ENCODE peak calls at places on chromosomes 3 and 15, in seven cellular contexts. E is NCI-H1417; J is GM10248; I is activated effector memory CD4-positive, alpha-beta T cell treated with Interleukin-2 at 50 U/mL for 16 hours; X is activated gamma-delta T cell treated with Interleukin-2 at 50 U/mL for 16 hours; S is naive thymus-derived CD4-positive, alpha-beta T cell; R is CD8-positive, alpha-beta T cell. H is an unnamed sample.

GRCh38 chr15:75346796-75347221 is at the start of gene NEIL1:
- DNase-seq in E (no peak), J (no peak), I (no peak), X (no peak), S (no peak), R (no peak), H (no peak)

GRCh38 chr3:121651684-121652083 is 9.0 kb downstream of the HCLS1 start:
- DNase-seq in E (peak), J (no peak), I (no peak), X (no peak), S (no peak), R (no peak), H (no peak)

GRCh38 chr3:67653425-67654098 is 850 bp downstream of the SUCLG2 start:
- DNase-seq in E (no peak), J (no peak), I (no peak), X (no peak), S (no peak), R (no peak), H (no peak)

GRCh38 chr3:76034652-76035051 is 249.3 kb upstream of the ZNF717 start:
- DNase-seq in E (no peak), J (no peak), I (no peak), X (no peak), S (no peak), R (no peak), H (no peak)

GRCh38 chr15:71115567-71116351 is 488 bp downstream of the THSD4 start:
- DNase-seq in E (peak), J (no peak), I (no peak), X (no peak), S (no peak), R (no peak), H (no peak)

GRCh38 chr3:115834068-115834467 is 210.8 kb downstream of the GAP43 start:
- DNase-seq in E (no peak), J (no peak), I (no peak), X (no peak), S (no peak), R (no peak), H (no peak)

GRCh38 chr3:182500294-182500693 is 293.0 kb upstream of the ATP11B start:
- DNase-seq in E (no peak), J (no peak), I (no peak), X (no peak), S (no peak), R (no peak), H (no peak)

GRCh38 chr3:63900459-63900858 is 11.7 kb downstream of the SCAANT1 start:
- DNase-seq in E (peak), J (no peak), I (no peak), X (no peak), S (no peak), R (no peak), H (no peak)

GRCh38 chr15:89489376-89489775 is 7.0 kb downstream of the RHCG start:
- DNase-seq in E (no peak), J (no peak), I (no peak), X (no peak), S (no peak), R (no peak), H (no peak)

GRCh38 chr3:141444586-141445285 is 42.1 kb upstream of the RASA2 start:
- DNase-seq in E (no peak), J (no peak), I (no peak), X (no peak), S (no peak), R (no peak), H (no peak)

GRCh38 chr3:157667493-157667892 is 164.3 kb upstream of the VEPH1 start:
- DNase-seq in E (no peak), J (no peak), I (no peak), X (no peak), S (no peak), R (no peak), H (no peak)

GRCh38 chr3:126654571-126655393 is at the start of gene TXNRD3:
- DNase-seq in E (peak), J (peak), I (peak), X (peak), S (peak), R (peak), H (peak)

GRCh38 chr3:138051946-138052802 is 42.2 kb downstream of the CLDN18 start:
- DNase-seq in E (no peak), J (peak), I (no peak), X (no peak), S (no peak), R (no peak), H (no peak)

GRCh38 chr3:142498397-142499180 is 50.8 kb upstream of the XRN1 start:
- DNase-seq in E (no peak), J (peak), I (no peak), X (no peak), S (no peak), R (no peak), H (peak)

GRCh38 chr15:85541744-85542143 is 161.3 kb downstream of the AKAP13 start:
- DNase-seq in E (no peak), J (peak), I (no peak), X (no peak), S (no peak), R (no peak), H (no peak)

GRCh38 chr3:125132815-125133214 is 77.0 kb upstream of the HEG1 start:
- DNase-seq in E (no peak), J (peak), I (no peak), X (no peak), S (no peak), R (no peak), H (no peak)

GRCh38 chr3:38649500-38650247 is at the start of gene SCN5A:
- DNase-seq in E (peak), J (peak), I (peak), X (peak), S (peak), R (peak), H (peak)

GRCh38 chr15:97745481-97746071 is 214.9 kb upstream of the ARRDC4 start:
- DNase-seq in E (peak), J (peak), I (no peak), X (no peak), S (peak), R (no peak), H (no peak)

GRCh38 chr15:92069308-92070244 is 216.1 kb downstream of the SLCO3A1 start:
- DNase-seq in E (no peak), J (no peak), I (peak), X (peak), S (no peak), R (no peak), H (no peak)

GRCh38 chr15:58731756-58732535 is 17.6 kb downstream of the ADAM10 start:
- DNase-seq in E (no peak), J (no peak), I (no peak), X (no peak), S (no peak), R (no peak), H (no peak)

GRCh38 chr15:51156957-51157356 is 62.3 kb upstream of the TNFAIP8L3 start:
- DNase-seq in E (no peak), J (no peak), I (no peak), X (no peak), S (no peak), R (no peak), H (no peak)

GRCh38 chr15:74907277-74907870 is 723 bp upstream of the FAM219B start:
- DNase-seq in E (no peak), J (no peak), I (no peak), X (no peak), S (no peak), R (no peak), H (no peak)

GRCh38 chr15:66875588-66876422 is 173.8 kb downstream of the SMAD6 start:
- DNase-seq in E (no peak), J (no peak), I (no peak), X (no peak), S (no peak), R (no peak), H (no peak)

GRCh38 chr3:51974963-51975856 is at the start of gene ABHD14A:
- DNase-seq in E (peak), J (peak), I (peak), X (peak), S (peak), R (peak), H (peak)

GRCh38 chr3:27666708-27667107 is 55.4 kb downstream of the EOMES start:
- DNase-seq in E (no peak), J (no peak), I (no peak), X (no peak), S (no peak), R (no peak), H (no peak)

GRCh38 chr3:13487403-13487802 is 7.3 kb downstream of the HDAC11 start:
- DNase-seq in E (no peak), J (no peak), I (no peak), X (no peak), S (no peak), R (no peak), H (no peak)

GRCh38 chr3:43867673-43868072 is 176.9 kb downstream of the ABHD5 start:
- DNase-seq in E (no peak), J (no peak), I (no peak), X (no peak), S (no peak), R (no peak), H (no peak)

GRCh38 chr3:190618349-190619030 is 104.6 kb downstream of the IL1RAP start:
- DNase-seq in E (no peak), J (peak), I (no peak), X (no peak), S (no peak), R (no peak), H (no peak)

GRCh38 chr3:40593351-40593750 is 68.6 kb downstream of the ZNF621 start:
- DNase-seq in E (no peak), J (no peak), I (no peak), X (no peak), S (no peak), R (no peak), H (no peak)

GRCh38 chr3:13826672-13827071 is 53.2 kb downstream of the WNT7A start:
- DNase-seq in E (no peak), J (no peak), I (no peak), X (no peak), S (no peak), R (no peak), H (no peak)

GRCh38 chr15:65829150-65829764 is 37.2 kb upstream of the DENND4A start:
- DNase-seq in E (no peak), J (peak), I (no peak), X (peak), S (peak), R (no peak), H (no peak)

H was measured in GM19239.